ENCODE peak calls at places on chromosomes 12 and 14, in eight cellular contexts. N is adrenal gland, M is IMR-90, H is body of pancreas, D is GM12878, S is sigmoid colon, Y is HCT116, V is uterus. R is an unnamed sample. For H3K27me3, the result is how much of the 10 kb centered on the place peaks cover.

GRCh38 chr14:72802588-72802946 is 91.3 kb downstream of the DPF3 start:
- DNase-seq in N (no peak), M (peak), H (no peak), D (no peak), S (no peak), Y (no peak), V (no peak), R (no peak)

GRCh38 chr12:65597527-65597926 is 226.8 kb upstream of the HMGA2 start:
- DNase-seq in N (no peak), M (peak), H (no peak), D (no peak), S (no peak), Y (no peak), V (no peak), R (no peak)

GRCh38 chr14:87916103-87916885 is 76.7 kb downstream of the GALC start:
- DNase-seq in N (no peak), M (no peak), H (no peak), D (no peak), S (no peak), Y (no peak), V (no peak), R (peak)

GRCh38 chr14:33986804-33987203 is 35.9 kb upstream of the EGLN3 start:
- DNase-seq in N (no peak), M (peak), H (no peak), D (no peak), S (no peak), Y (peak), V (no peak), R (no peak)

GRCh38 chr12:14190694-14191093 is 174.8 kb upstream of the ATF7IP start:
- DNase-seq in N (no peak), M (no peak), H (no peak), D (no peak), S (no peak), Y (no peak), V (no peak), R (no peak)

GRCh38 chr12:92601680-92602079 is 101.1 kb upstream of the PLEKHG7 start:
- DNase-seq in N (no peak), M (no peak), H (no peak), D (no peak), S (no peak), Y (no peak), V (no peak), R (no peak)

GRCh38 chr12:120361506-120362208 is 7.3 kb downstream of the MSI1 start:
- DNase-seq in N (peak), M (peak), H (peak), D (no peak), S (peak), Y (no peak), V (peak), R (peak)

GRCh38 chr12:62848418-62848817 is 86.5 kb downstream of the PPM1H start:
- DNase-seq in N (no peak), M (peak), H (no peak), D (peak), S (no peak), Y (peak), V (no peak), R (no peak)

GRCh38 chr12:117564885-117565284 is 203.5 kb upstream of the NOS1 start:
- DNase-seq in N (no peak), M (no peak), H (no peak), D (no peak), S (no peak), Y (no peak), V (no peak), R (no peak)

GRCh38 chr12:65896743-65897142 is 72.5 kb downstream of the HMGA2 start:
- DNase-seq in N (no peak), M (no peak), H (no peak), D (no peak), S (no peak), Y (no peak), V (no peak), R (no peak)

GRCh38 chr12:117662620-117663395 is 301.4 kb upstream of the NOS1 start:
- DNase-seq in N (no peak), M (no peak), H (no peak), D (no peak), S (no peak), Y (peak), V (no peak), R (no peak)

GRCh38 chr12:62977419-62977818 is 42.5 kb upstream of the PPM1H start:
- DNase-seq in N (no peak), M (no peak), H (no peak), D (no peak), S (no peak), Y (peak), V (no peak), R (no peak)

GRCh38 chr12:67592228-67593011 is 56.1 kb upstream of the DYRK2 start:
- DNase-seq in N (no peak), M (peak), H (no peak), D (peak), S (no peak), Y (peak), V (no peak), R (no peak)

GRCh38 chr14:92500491-92500941 is 13.1 kb upstream of the RIN3 start:
- DNase-seq in N (no peak), M (no peak), H (no peak), D (no peak), S (no peak), Y (no peak), V (no peak), R (peak)

GRCh38 chr12:51388066-51388799 is 3.0 kb downstream of the GALNT6 start:
- DNase-seq in N (no peak), M (peak), H (no peak), D (no peak), S (peak), Y (no peak), V (no peak), R (peak)

GRCh38 chr14:80304125-80304766 is 92.9 kb upstream of the DIO2 start:
- DNase-seq in N (no peak), M (peak), H (no peak), D (no peak), S (no peak), Y (no peak), V (no peak), R (no peak)

GRCh38 chr14:102711207-102711606 is 66.0 kb upstream of the TRAF3 start:
- DNase-seq in N (no peak), M (no peak), H (no peak), D (no peak), S (no peak), Y (no peak), V (no peak), R (no peak)

GRCh38 chr14:56754966-56755365 is 55.3 kb downstream of the OTX2 start:
- DNase-seq in N (no peak), M (no peak), H (no peak), D (no peak), S (no peak), Y (no peak), V (no peak), R (no peak)

GRCh38 chr14:66114071-66114470 is 372.1 kb upstream of the CCDC196 start:
- DNase-seq in N (no peak), M (no peak), H (no peak), D (no peak), S (no peak), Y (no peak), V (no peak), R (no peak)

GRCh38 chr12:4849024-4849594 is 60.6 kb upstream of the KCNA1 start:
- DNase-seq in N (no peak), M (peak), H (no peak), D (no peak), S (no peak), Y (no peak), V (no peak), R (no peak)

GRCh38 chr12:121005346-121005815 is 10.9 kb downstream of the C12orf43 start:
- DNase-seq in N (peak), M (peak), H (peak), D (no peak), S (no peak), Y (peak), V (no peak), R (no peak)

GRCh38 chr12:124633954-124634352 is 66.5 kb upstream of the NCOR2 start:
- DNase-seq in N (no peak), M (no peak), H (no peak), D (no peak), S (no peak), Y (no peak), V (no peak), R (no peak)
- TF ChIP-seq CTCF in N (no peak), M (no peak), H (no peak), D (no peak), S (no peak), Y (no peak), V (no peak), R (no peak)

GRCh38 chr12:111093428-111094142 is 173.2 kb upstream of the MYL2 start:
- DNase-seq in N (no peak), M (no peak), H (no peak), D (peak), S (no peak), Y (no peak), V (no peak), R (no peak)
- H3K27me3 ChIP-seq in N (under half), M (under half), H (under half), D (under half), S (under half), Y (under half), V (under half), R (under half)

GRCh38 chr12:129903092-129903945 is 506 bp downstream of the TMEM132D start:
- DNase-seq in N (no peak), M (no peak), H (no peak), D (no peak), S (no peak), Y (no peak), V (no peak), R (no peak)
- TF ChIP-seq POLR2A in N (no peak), M (no peak), H (no peak), D (no peak), S (no peak), Y (no peak), V (no peak), R (no peak)

DNA sequence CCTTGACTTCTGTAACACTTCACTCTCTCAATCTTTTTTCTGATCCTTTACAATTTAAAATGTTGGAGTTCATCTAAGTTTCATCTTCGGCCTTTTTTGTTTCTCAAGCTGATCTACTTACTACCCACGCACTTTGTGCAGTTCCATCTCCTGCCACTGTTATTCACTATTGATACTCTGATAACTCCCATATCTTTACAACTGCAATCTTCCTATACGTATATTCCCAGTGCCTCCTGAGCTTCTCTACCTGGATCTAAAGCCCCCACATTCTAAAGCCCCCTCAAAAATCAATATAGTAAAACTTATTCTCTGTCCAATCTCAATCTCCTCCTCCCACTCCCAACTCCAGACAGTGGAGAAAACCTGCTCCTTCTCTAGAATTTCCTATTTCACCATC is 5.9 kb downstream of the ATG2B start:
- DNase-seq in N (no peak), M (no peak), H (no peak), D (no peak), S (no peak), Y (no peak), V (no peak), R (no peak)
- TF ChIP-seq CTCF in N (no peak), M (no peak), H (no peak), D (no peak), S (no peak), Y (no peak), V (no peak), R (no peak)

GRCh38 chr14:28769358-28769757 is 2.8 kb downstream of the FOXG1 start:
- DNase-seq in N (no peak), M (no peak), H (no peak), D (no peak), S (no peak), Y (no peak), V (no peak), R (no peak)
- H3K27me3 ChIP-seq in N (half or more), M (half or more), H (under half), D (under half), S (half or more), Y (under half), V (under half), R (half or more)

GRCh38 chr12:52879394-52880351 is 25.2 kb downstream of the KRT8 start:
- DNase-seq in N (peak), M (peak), H (peak), D (no peak), S (peak), Y (peak), V (peak), R (peak)
- TF ChIP-seq POLR2A in N (no peak), M (peak), H (peak), D (no peak), S (no peak), Y (no peak), V (no peak), R (no peak)

GRCh38 chr12:49089831-49090773 is 4.5 kb downstream of the DHH start:
- DNase-seq in N (no peak), M (peak), H (peak), D (no peak), S (no peak), Y (no peak), V (no peak), R (peak)
- TF ChIP-seq CTCF in N (no peak), M (peak), H (no peak), D (peak), S (no peak), Y (no peak), V (no peak), R (no peak)

DNA sequence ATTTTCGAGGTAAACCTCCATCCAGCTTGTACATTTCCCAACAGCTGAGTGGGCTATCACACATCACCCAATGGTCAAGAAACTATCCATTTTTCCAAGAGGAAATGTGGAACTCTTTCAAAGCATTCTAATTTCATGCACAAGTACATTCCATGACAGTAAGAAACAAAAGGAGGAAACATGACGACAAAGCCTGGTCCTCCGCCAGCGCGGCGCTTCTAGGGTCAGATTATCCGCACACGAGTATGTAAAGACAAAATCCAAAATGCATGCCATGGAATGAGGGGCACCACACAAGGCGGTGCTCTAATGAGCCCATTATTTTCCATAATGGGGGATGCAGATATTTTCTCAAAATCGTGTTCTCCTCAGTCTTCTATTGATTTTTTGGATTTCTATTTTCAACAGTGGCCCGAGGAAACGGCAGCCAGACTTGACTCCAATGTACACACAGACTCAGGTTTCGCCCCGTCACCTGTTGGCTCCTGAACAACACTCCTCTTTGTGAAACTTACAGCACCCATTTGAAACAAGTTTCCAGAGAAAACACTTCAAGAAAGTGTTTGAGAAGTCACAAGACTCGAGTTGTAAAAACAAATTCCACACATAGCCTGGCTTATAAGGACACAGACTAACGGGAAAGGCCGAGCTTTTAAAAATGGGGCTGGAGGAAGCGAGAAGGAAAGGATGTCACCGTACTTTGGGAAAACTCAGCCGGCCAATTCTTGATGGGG is 107.3 kb downstream of the PRICKLE1 start:
- DNase-seq in N (peak), M (peak), H (peak), D (no peak), S (peak), Y (no peak), V (peak), R (peak)
- H3K27me3 ChIP-seq in N (under half), M (under half), H (under half), D (under half), S (under half), Y (under half), V (under half), R (under half)